ENCODE peak calls at places on chromosomes 7 and 10, in five cellular contexts. P is CD4-positive, alpha-beta T cell; V is left ventricle myocardium inferior; T is colonic mucosa; H is transverse colon. J is an unnamed sample. For H3K27me3, the result is how much of the 10 kb centered on the place peaks cover.

GRCh38 chr7:79854621-79855020 is 280.0 kb upstream of the GNAI1 start:
- DNase-seq in P (no peak), V (no peak), T (no peak), H (no peak), J (no peak)

GRCh38 chr7:36526720-36527548 is 137.3 kb downstream of the ANLN start:
- DNase-seq in P (no peak), V (no peak), T (no peak), H (no peak), J (peak)

GRCh38 chr7:20408467-20408826 is 77.7 kb downstream of the ITGB8 start:
- DNase-seq in P (no peak), V (peak), T (no peak), H (no peak), J (no peak)

GRCh38 chr7:134963031-134963430 is 23.3 kb upstream of the AGBL3 start:
- DNase-seq in P (no peak), V (no peak), T (no peak), H (no peak), J (no peak)

GRCh38 chr7:146129296-146129695 is 12.7 kb downstream of the CNTNAP2 start:
- DNase-seq in P (no peak), V (no peak), T (no peak), H (no peak), J (no peak)

GRCh38 chr7:126937196-126937595 is 315.5 kb downstream of the GRM8 start:
- DNase-seq in P (no peak), V (no peak), T (no peak), H (no peak), J (no peak)

GRCh38 chr7:3861941-3862340 is 560.9 kb downstream of the SDK1 start:
- DNase-seq in P (no peak), V (no peak), T (peak), H (no peak), J (peak)

GRCh38 chr7:2934211-2934731 is 90.2 kb upstream of the GNA12 start:
- DNase-seq in P (no peak), V (no peak), T (no peak), H (no peak), J (peak)

GRCh38 chr7:104275900-104276299 is 52.5 kb upstream of the LHFPL3 start:
- DNase-seq in P (no peak), V (no peak), T (no peak), H (no peak), J (peak)

GRCh38 chr7:98872328-98872924 is 2.6 kb upstream of the TMEM130 start:
- DNase-seq in P (no peak), V (no peak), T (no peak), H (no peak), J (no peak)

GRCh38 chr7:2932761-2933251 is 88.7 kb upstream of the GNA12 start:
- DNase-seq in P (no peak), V (no peak), T (no peak), H (no peak), J (no peak)

GRCh38 chr10:26780793-26781601 is 79.8 kb downstream of the ABI1 start:
- DNase-seq in P (no peak), V (no peak), T (no peak), H (no peak), J (peak)

GRCh38 chr10:116668446-116668845 is 47.7 kb downstream of the PNLIPRP2 start:
- DNase-seq in P (no peak), V (no peak), T (no peak), H (no peak), J (no peak)

GRCh38 chr7:37604078-37604477 is 79.5 kb upstream of the GPR141 start:
- DNase-seq in P (no peak), V (no peak), T (no peak), H (no peak), J (no peak)

GRCh38 chr7:101315336-101315735 is 6.3 kb downstream of the IFT22 start:
- DNase-seq in P (no peak), V (no peak), T (peak), H (peak), J (peak)

GRCh38 chr7:141999219-141999618 is 3.5 kb downstream of the MGAM start:
- DNase-seq in P (no peak), V (no peak), T (peak), H (no peak), J (no peak)

GRCh38 chr7:35758421-35758820 is 42.4 kb upstream of the SEPTIN7 start:
- DNase-seq in P (no peak), V (no peak), T (no peak), H (no peak), J (no peak)

GRCh38 chr7:7702826-7703225 is 15.6 kb downstream of the RPA3 start:
- DNase-seq in P (no peak), V (no peak), T (no peak), H (no peak), J (no peak)

GRCh38 chr10:83871486-83872081 is 267.7 kb upstream of the GHITM start:
- DNase-seq in P (peak), V (peak), T (peak), H (peak), J (peak)

GRCh38 chr10:15141136-15142067 is 27.1 kb downstream of the NMT2 start:
- DNase-seq in P (no peak), V (no peak), T (no peak), H (no peak), J (peak)

GRCh38 chr7:29385214-29385613 is 178.4 kb upstream of the PRR15 start:
- DNase-seq in P (no peak), V (no peak), T (no peak), H (no peak), J (no peak)

GRCh38 chr7:100894860-100895700 is 608 bp downstream of the ACHE start:
- DNase-seq in P (peak), V (peak), T (peak), H (peak), J (no peak)

GRCh38 chr7:132206594-132206993 is 369.7 kb downstream of the PLXNA4 start:
- DNase-seq in P (no peak), V (no peak), T (no peak), H (no peak), J (no peak)

GRCh38 chr10:75233444-75234016 is 2.2 kb downstream of the COMTD1 start:
- DNase-seq in P (peak), V (no peak), T (peak), H (no peak), J (no peak)

GRCh38 chr10:101987136-101987535 is 68.8 kb downstream of the ARMH3 start:
- DNase-seq in P (no peak), V (no peak), T (no peak), H (no peak), J (no peak)

GRCh38 chr10:36736311-36736710 is 389.1 kb upstream of the ANKRD30A start:
- DNase-seq in P (no peak), V (no peak), T (no peak), H (no peak), J (no peak)

GRCh38 chr10:94199565-94199964 is 163.2 kb downstream of the NOC3L start:
- DNase-seq in P (no peak), V (no peak), T (no peak), H (no peak), J (no peak)

GRCh38 chr10:131736321-131736980 is 164.4 kb upstream of the PPP2R2D start:
- DNase-seq in P (no peak), V (no peak), T (no peak), H (no peak), J (no peak)

GRCh38 chr7:149860821-149861727 is 12.7 kb upstream of the ATP6V0E2 start:
- DNase-seq in P (no peak), V (no peak), T (no peak), H (no peak), J (no peak)

GRCh38 chr10:42975558-42976352 is 101.1 kb upstream of the RET start:
- DNase-seq in P (no peak), V (no peak), T (no peak), H (no peak), J (no peak)

GRCh38 chr10:78035933-78036583 is 2.4 kb downstream of the RPS24 start:
- DNase-seq in P (no peak), V (no peak), T (no peak), H (no peak), J (no peak)
- TF ChIP-seq CTCF in P (no peak), V (no peak), T (no peak), H (no peak), J (no peak)

DNA sequence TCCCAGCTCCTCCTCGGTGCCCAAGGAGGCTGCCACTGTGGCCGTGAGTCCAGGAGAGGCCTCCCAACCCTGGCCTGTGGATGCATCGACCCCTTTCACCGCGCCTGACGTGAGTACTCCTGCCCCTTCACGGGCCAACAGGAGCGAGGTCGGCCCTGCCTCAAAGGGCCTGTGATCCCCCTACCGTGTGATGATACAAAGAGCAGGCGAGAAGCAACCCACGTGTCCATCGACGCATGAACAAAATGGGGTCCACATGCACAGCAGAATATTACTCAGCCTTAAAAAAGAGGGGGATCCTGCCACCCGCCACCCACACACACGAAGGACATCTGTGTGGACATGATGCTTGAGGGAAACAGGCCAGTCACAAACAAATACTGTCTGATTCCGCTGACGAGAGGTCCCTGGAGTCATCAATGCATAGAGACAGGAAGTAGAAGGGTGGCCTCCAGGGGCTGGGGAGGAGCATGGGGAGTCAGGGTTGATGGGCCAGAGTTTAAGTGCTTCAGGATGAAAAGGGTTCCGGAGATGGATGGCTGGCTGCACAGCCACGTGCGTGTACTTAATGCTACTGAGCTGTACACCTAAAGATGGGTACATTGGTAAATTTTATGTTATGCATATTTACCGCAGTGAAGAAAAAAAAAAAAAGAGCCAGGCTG is 151.9 kb downstream of the PRKAG2 start:
- DNase-seq in P (no peak), V (peak), T (no peak), H (no peak), J (no peak)
- H3K27me3 ChIP-seq in P (under half), V (under half), T (under half), H (under half), J (under half)

GRCh38 chr10:11797281-11797680 is 25.9 kb upstream of the PROSER2 start:
- DNase-seq in P (no peak), V (no peak), T (no peak), H (no peak), J (no peak)

GRCh38 chr10:11795101-11795920 is 27.8 kb upstream of the PROSER2 start:
- DNase-seq in P (no peak), V (no peak), T (no peak), H (no peak), J (no peak)

GRCh38 chr10:11793762-11794479 is 29.2 kb upstream of the PROSER2 start:
- DNase-seq in P (no peak), V (no peak), T (no peak), H (no peak), J (peak)

GRCh38 chr10:11796439-11796838 is 26.7 kb upstream of the PROSER2 start:
- DNase-seq in P (no peak), V (no peak), T (no peak), H (no peak), J (no peak)

GRCh38 chr10:11794566-11794965 is 28.6 kb upstream of the PROSER2 start:
- DNase-seq in P (no peak), V (no peak), T (no peak), H (no peak), J (no peak)
- TF ChIP-seq CTCF in P (no peak), V (no peak), T (no peak), H (no peak), J (no peak)

DNA sequence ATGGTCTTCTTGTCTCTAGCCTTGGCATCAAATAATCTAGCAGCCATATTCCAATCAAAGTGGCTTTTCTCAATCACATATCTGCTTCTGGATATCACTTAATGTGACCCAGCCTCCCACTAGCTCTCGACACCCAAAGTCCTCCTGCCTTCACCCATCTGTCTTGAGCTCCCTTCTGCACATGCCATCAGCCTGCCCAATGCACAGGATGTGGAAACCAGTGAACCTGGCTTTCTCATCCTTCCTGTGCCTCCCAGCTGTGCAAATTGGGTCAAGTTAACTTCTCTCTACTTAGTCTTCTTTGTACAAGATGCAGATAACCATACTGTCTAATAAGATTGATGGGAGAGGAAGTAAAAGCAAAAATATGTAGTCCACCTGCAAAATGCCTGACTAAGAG is 257.9 kb upstream of the PITRM1 start:
- DNase-seq in P (no peak), V (no peak), T (peak), H (no peak), J (no peak)
- H3K27me3 ChIP-seq in P (under half), V (under half), T (under half), H (under half), J (under half)

GRCh38 chr10:113519616-113520015 is 33.2 kb upstream of the HABP2 start:
- DNase-seq in P (no peak), V (no peak), T (no peak), H (no peak), J (no peak)

GRCh38 chr10:113523071-113523470 is 29.8 kb upstream of the HABP2 start:
- DNase-seq in P (no peak), V (no peak), T (no peak), H (no peak), J (no peak)

GRCh38 chr10:113520606-113521481 is 32.0 kb upstream of the HABP2 start:
- DNase-seq in P (no peak), V (peak), T (peak), H (peak), J (peak)

GRCh38 chr10:113522460-113522859 is 30.4 kb upstream of the HABP2 start:
- DNase-seq in P (no peak), V (no peak), T (no peak), H (no peak), J (no peak)

GRCh38 chr10:113521482-113521795 is 31.4 kb upstream of the HABP2 start:
- DNase-seq in P (no peak), V (no peak), T (no peak), H (no peak), J (no peak)
- TF ChIP-seq CTCF in P (no peak), V (peak), T (no peak), H (no peak), J (no peak)

GRCh38 chr10:71270301-71270777 is 48.7 kb upstream of the SLC29A3 start:
- DNase-seq in P (no peak), V (no peak), T (peak), H (peak), J (peak)

GRCh38 chr10:71268247-71268691 is 50.8 kb upstream of the SLC29A3 start:
- DNase-seq in P (no peak), V (no peak), T (no peak), H (no peak), J (peak)

GRCh38 chr10:71270821-71271220 is 48.2 kb upstream of the SLC29A3 start:
- DNase-seq in P (no peak), V (no peak), T (no peak), H (no peak), J (no peak)

GRCh38 chr10:71268751-71269150 is 50.3 kb upstream of the SLC29A3 start:
- DNase-seq in P (no peak), V (peak), T (no peak), H (no peak), J (no peak)

DNA sequence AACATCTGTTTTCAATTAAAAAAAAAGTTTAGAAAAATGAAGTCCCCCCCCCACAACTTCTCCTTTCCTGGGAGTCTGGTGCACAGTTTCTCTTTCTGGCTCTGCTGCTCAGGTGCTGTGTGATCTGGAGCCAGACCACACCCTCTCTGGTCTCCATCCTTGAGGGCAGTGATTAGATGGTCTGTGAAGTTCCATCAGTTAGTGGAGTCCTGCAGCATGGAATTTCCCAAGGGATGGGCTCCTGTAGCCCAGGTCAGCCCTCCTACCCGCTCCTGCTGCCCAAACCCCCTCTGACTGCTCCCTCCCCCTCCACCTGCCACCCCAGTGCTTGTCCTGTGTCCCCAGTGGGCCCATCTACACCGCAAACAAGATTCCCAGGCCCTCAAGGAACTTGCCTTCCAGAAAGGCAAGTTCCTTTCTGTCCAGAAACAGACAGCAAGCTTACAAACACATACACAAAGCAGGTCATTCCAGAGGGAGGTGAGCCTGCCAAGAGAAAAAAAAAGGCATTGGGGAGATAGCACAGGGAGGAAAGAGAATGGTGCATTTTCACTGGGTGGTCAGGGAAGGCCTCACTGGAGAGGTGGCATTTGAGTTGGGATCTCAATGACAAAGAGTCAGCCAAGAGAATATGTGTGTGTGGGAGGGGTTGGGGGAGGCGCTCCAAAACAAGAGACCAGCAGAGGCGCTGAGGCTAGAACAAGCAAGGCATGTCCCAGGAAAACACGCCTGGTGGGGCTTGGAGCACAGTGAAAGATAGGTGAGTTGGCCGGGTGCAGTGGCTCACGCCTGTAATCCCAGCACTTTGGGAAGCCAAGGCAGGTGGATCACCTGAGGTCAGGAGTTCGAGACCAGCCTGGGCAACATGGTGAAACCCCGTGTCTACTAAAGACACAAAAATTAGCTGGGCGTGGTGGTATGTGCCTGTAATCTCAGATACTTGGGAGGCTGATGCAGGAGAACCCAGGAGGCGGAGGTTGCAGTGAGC is 49.5 kb upstream of the SLC29A3 start:
- DNase-seq in P (no peak), V (peak), T (no peak), H (no peak), J (no peak)
- H3K27me3 ChIP-seq in P (under half), V (under half), T (under half), H (under half), J (under half)

GRCh38 chr10:25493122-25493893 is 318.5 kb downstream of the GPR158 start:
- DNase-seq in P (no peak), V (no peak), T (no peak), H (no peak), J (peak)
- TF ChIP-seq CTCF in P (no peak), V (no peak), T (no peak), H (no peak), J (no peak)

J was measured in brain microvascular endothelial cell.